ENCODE peak calls at places on chromosomes 6 and 20, in ten cellular contexts. H is A549, S is K562, G is body of pancreas, L is testis, O is gastrocnemius medialis, K is IMR-90, V is transverse colon, N is lower leg skin, A is GM12892. P is an unnamed sample.

GRCh38 chr6:111190637-111191036 is 103.3 kb downstream of the SLC16A10 start:
- DNase-seq in H (no peak), S (no peak), G (no peak), L (no peak), O (no peak), K (no peak), V (no peak), N (no peak), A (no peak), P (no peak)

GRCh38 chr6:136059308-136059707 is 190.8 kb downstream of the MTFR2 start:
- DNase-seq in H (no peak), S (no peak), G (peak), L (peak), O (no peak), K (no peak), V (peak), N (no peak), A (no peak), P (no peak)

GRCh38 chr6:9250852-9251251 is 815.5 kb upstream of the SLC35B3 start:
- DNase-seq in H (peak), S (no peak), G (peak), L (peak), O (no peak), K (peak), V (peak), N (peak), A (no peak), P (no peak)

GRCh38 chr6:36769676-36770499 is 69.4 kb downstream of the CPNE5 start:
- DNase-seq in H (no peak), S (no peak), G (no peak), L (no peak), O (no peak), K (peak), V (no peak), N (no peak), A (no peak), P (no peak)

GRCh38 chr6:87102296-87102695 is 7.4 kb upstream of the CGA start:
- DNase-seq in H (no peak), S (no peak), G (no peak), L (no peak), O (no peak), K (no peak), V (no peak), N (no peak), A (no peak), P (no peak)

GRCh38 chr6:107046316-107046715 is 18.3 kb downstream of the MTRES1 start:
- DNase-seq in H (no peak), S (no peak), G (no peak), L (no peak), O (no peak), K (no peak), V (no peak), N (no peak), A (no peak), P (no peak)

GRCh38 chr6:159890201-159890600 is 587 bp upstream of the MAS1 start:
- DNase-seq in H (no peak), S (no peak), G (no peak), L (no peak), O (no peak), K (no peak), V (no peak), N (no peak), A (no peak), P (no peak)

GRCh38 chr20:45187693-45188092 is 13.0 kb downstream of the PI3 start:
- DNase-seq in H (no peak), S (no peak), G (no peak), L (no peak), O (no peak), K (no peak), V (no peak), N (no peak), A (no peak), P (no peak)

GRCh38 chr6:31068738-31069340 is 43.5 kb downstream of the C6orf15 start:
- DNase-seq in H (peak), S (peak), G (peak), L (peak), O (peak), K (peak), V (peak), N (peak), A (peak), P (peak)

GRCh38 chr6:153092082-153093013 is 38.7 kb downstream of the RGS17 start:
- DNase-seq in H (peak), S (no peak), G (no peak), L (no peak), O (no peak), K (peak), V (no peak), N (no peak), A (no peak), P (no peak)

GRCh38 chr6:158854214-158855101 is 35.3 kb upstream of the EZR start:
- DNase-seq in H (no peak), S (peak), G (no peak), L (no peak), O (no peak), K (peak), V (no peak), N (no peak), A (no peak), P (peak)

GRCh38 chr6:150631283-150631981 is 31.7 kb downstream of the PLEKHG1 start:
- DNase-seq in H (no peak), S (no peak), G (no peak), L (no peak), O (no peak), K (no peak), V (no peak), N (no peak), A (no peak), P (no peak)

GRCh38 chr6:50047026-50047425 is 2.7 kb downstream of the DEFB112 start:
- DNase-seq in H (no peak), S (no peak), G (no peak), L (no peak), O (no peak), K (no peak), V (no peak), N (no peak), A (no peak), P (no peak)

GRCh38 chr6:42232035-42232434 is 14.4 kb upstream of the MRPS10 start:
- DNase-seq in H (no peak), S (no peak), G (no peak), L (no peak), O (no peak), K (no peak), V (no peak), N (no peak), A (no peak), P (no peak)

GRCh38 chr6:169961772-169962561 is 210.5 kb downstream of the ERMARD start:
- DNase-seq in H (no peak), S (no peak), G (peak), L (no peak), O (no peak), K (no peak), V (peak), N (no peak), A (no peak), P (no peak)

GRCh38 chr6:52362443-52363221 is 681 bp downstream of the PAQR8 start:
- DNase-seq in H (no peak), S (peak), G (peak), L (peak), O (no peak), K (no peak), V (peak), N (no peak), A (peak), P (no peak)

GRCh38 chr6:69866351-69867074 is at the start of gene COL19A1:
- DNase-seq in H (no peak), S (no peak), G (peak), L (peak), O (no peak), K (no peak), V (peak), N (no peak), A (peak), P (peak)

GRCh38 chr6:40342674-40343230 is 244.4 kb downstream of the LRFN2 start:
- DNase-seq in H (no peak), S (no peak), G (peak), L (no peak), O (no peak), K (no peak), V (no peak), N (no peak), A (no peak), P (no peak)

GRCh38 chr6:39274903-39275302 is 39.3 kb downstream of the KCNK17 start:
- DNase-seq in H (no peak), S (no peak), G (no peak), L (no peak), O (no peak), K (no peak), V (no peak), N (no peak), A (no peak), P (no peak)

GRCh38 chr6:39276379-39276995 is 37.7 kb downstream of the KCNK17 start:
- DNase-seq in H (no peak), S (no peak), G (no peak), L (no peak), O (no peak), K (no peak), V (peak), N (no peak), A (no peak), P (no peak)

GRCh38 chr6:39273394-39273793 is 40.8 kb downstream of the KCNK17 start:
- DNase-seq in H (no peak), S (no peak), G (no peak), L (no peak), O (no peak), K (no peak), V (peak), N (no peak), A (no peak), P (no peak)

GRCh38 chr6:39269971-39270370 is 40.7 kb upstream of the KCNK5 start:
- DNase-seq in H (no peak), S (no peak), G (no peak), L (no peak), O (no peak), K (no peak), V (no peak), N (no peak), A (no peak), P (no peak)

DNA sequence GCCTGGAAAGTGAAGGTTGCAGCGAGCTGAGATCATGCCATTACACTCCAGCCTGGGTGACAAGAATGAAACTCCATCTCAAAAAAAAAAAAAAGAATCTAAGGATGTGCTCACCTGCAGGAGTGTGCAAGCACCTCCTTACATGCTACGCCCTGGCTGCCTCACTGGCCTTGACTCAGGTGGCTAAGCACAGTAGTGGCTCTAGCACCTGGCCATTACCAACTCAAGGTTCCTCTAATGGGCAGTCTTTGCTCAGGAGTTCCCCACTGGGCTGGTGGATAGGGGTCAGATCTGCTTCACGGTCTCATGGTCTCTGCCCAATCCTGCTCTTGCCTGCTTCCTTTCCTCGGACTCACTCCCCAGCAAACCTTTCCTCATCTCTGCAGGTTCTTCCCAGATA is 39.7 kb downstream of the KCNK17 start:
- DNase-seq in H (no peak), S (no peak), G (no peak), L (no peak), O (no peak), K (no peak), V (no peak), N (no peak), A (no peak), P (no peak)
- TF ChIP-seq POLR2A in H (no peak), S (no peak), G (no peak), L (no peak), O (no peak), K (no peak), V (no peak), N (no peak), A (no peak), P (no peak)

GRCh38 chr6:138773177-138774091 is at the start of gene CCDC28A:
- DNase-seq in H (peak), S (peak), G (peak), L (peak), O (peak), K (peak), V (peak), N (peak), A (peak), P (peak)
- TF ChIP-seq POLR2A in H (no peak), S (peak), G (peak), L (peak), O (peak), K (peak), V (peak), N (no peak), A (peak), P (peak)

GRCh38 chr6:109455161-109455501 is 441 bp downstream of the MICAL1 start:
- DNase-seq in H (no peak), S (no peak), G (no peak), L (no peak), O (no peak), K (no peak), V (peak), N (no peak), A (peak), P (no peak)
- TF ChIP-seq POLR2A in H (no peak), S (no peak), G (no peak), L (no peak), O (no peak), K (peak), V (no peak), N (no peak), A (no peak), P (no peak)

GRCh38 chr6:291697-292505 is at the start of gene DUSP22:
- DNase-seq in H (peak), S (peak), G (peak), L (peak), O (peak), K (peak), V (peak), N (peak), A (peak), P (no peak)

GRCh38 chr6:291148-291696 is 1.1 kb upstream of the DUSP22 start:
- DNase-seq in H (peak), S (no peak), G (peak), L (no peak), O (no peak), K (no peak), V (no peak), N (no peak), A (no peak), P (no peak)

GRCh38 chr6:292506-293184 is 358 bp downstream of the DUSP22 start:
- DNase-seq in H (peak), S (peak), G (peak), L (peak), O (peak), K (peak), V (peak), N (peak), A (peak), P (no peak)

GRCh38 chr6:294656-295565 is 2.6 kb downstream of the DUSP22 start:
- DNase-seq in H (no peak), S (no peak), G (no peak), L (no peak), O (no peak), K (no peak), V (no peak), N (no peak), A (no peak), P (no peak)

GRCh38 chr6:293185-294174 is 1.2 kb downstream of the DUSP22 start:
- DNase-seq in H (no peak), S (no peak), G (peak), L (peak), O (no peak), K (no peak), V (peak), N (peak), A (no peak), P (no peak)
- TF ChIP-seq POLR2A in H (no peak), S (no peak), G (no peak), L (no peak), O (no peak), K (no peak), V (no peak), N (no peak), A (peak), P (no peak)

GRCh38 chr6:33017694-33018353 is 8.4 kb upstream of the HLA-DOA start:
- DNase-seq in H (no peak), S (no peak), G (no peak), L (no peak), O (no peak), K (no peak), V (no peak), N (no peak), A (no peak), P (no peak)
- TF ChIP-seq POLR2A in H (no peak), S (no peak), G (no peak), L (no peak), O (no peak), K (no peak), V (no peak), N (no peak), A (peak), P (no peak)

GRCh38 chr20:63215101-63216040 is 560 bp downstream of the YTHDF1 start:
- DNase-seq in H (peak), S (peak), G (peak), L (no peak), O (no peak), K (peak), V (peak), N (no peak), A (no peak), P (peak)
- TF ChIP-seq POLR2A in H (no peak), S (no peak), G (no peak), L (no peak), O (no peak), K (peak), V (no peak), N (no peak), A (peak), P (no peak)

GRCh38 chr20:40689100-40689942 is at the start of gene MAFB:
- DNase-seq in H (peak), S (peak), G (peak), L (peak), O (peak), K (peak), V (peak), N (peak), A (peak), P (peak)
- TF ChIP-seq POLR2A in H (peak), S (no peak), G (peak), L (no peak), O (peak), K (peak), V (peak), N (peak), A (peak), P (no peak)

GRCh38 chr20:32585011-32585518 is at the start of gene NOL4L:
- DNase-seq in H (no peak), S (peak), G (peak), L (peak), O (no peak), K (no peak), V (no peak), N (no peak), A (no peak), P (peak)
- TF ChIP-seq POLR2A in H (no peak), S (no peak), G (no peak), L (no peak), O (no peak), K (no peak), V (no peak), N (no peak), A (no peak), P (no peak)